ENCODE peak calls at places on chromosome 14, in seven cellular contexts. G is AG20443; N is activated CD8-positive, alpha-beta T cell treated with anti-CD3 and anti-CD28 coated beads for 36 hours; W is M059J; H is stimulated activated naive CD4-positive, alpha-beta T cell; K is effector memory CD4-positive, alpha-beta T cell; M is BJ. U is an unnamed sample.

GRCh38 chr14:75123991-75124390 is 2.9 kb downstream of the NEK9 start:
- DNase-seq in K (no peak), N (peak), H (no peak), W (peak), G (peak), M (no peak), U (peak)

GRCh38 chr14:104547998-104548700 is 31.4 kb upstream of the C14orf180 start:
- DNase-seq in M (no peak), W (no peak), K (no peak), H (no peak), N (no peak), G (no peak), U (no peak)

GRCh38 chr14:96274122-96274910 is 18.3 kb downstream of the BDKRB1 start:
- DNase-seq in K (no peak), W (no peak), G (peak), H (no peak), N (no peak), M (peak), U (peak)

GRCh38 chr14:102088012-102088792 is 1.4 kb upstream of the HSP90AA1 start:
- DNase-seq in N (peak), W (no peak), H (peak), K (peak), G (peak), M (no peak), U (no peak)

GRCh38 chr14:50047274-50047676 is 69.1 kb downstream of the VCPKMT start:
- DNase-seq in G (no peak), W (no peak), K (no peak), N (no peak), M (no peak), H (no peak), U (no peak)

GRCh38 chr14:65096323-65097089 is 5.8 kb downstream of the MAX start:
- DNase-seq in W (peak), H (no peak), M (no peak), K (no peak), N (no peak), G (no peak), U (peak)

GRCh38 chr14:91115986-91116385 is 2.1 kb downstream of the DGLUCY start:
- DNase-seq in M (no peak), H (no peak), K (no peak), W (peak), N (no peak), G (no peak), U (peak)

GRCh38 chr14:53358166-53358565 is 205.0 kb upstream of the DDHD1 start:
- DNase-seq in N (no peak), K (no peak), G (no peak), M (no peak), H (no peak), W (no peak), U (no peak)

GRCh38 chr14:106625181-106625580 is 1098.8 kb downstream of the TMEM121 start:
- DNase-seq in N (no peak), M (no peak), G (no peak), K (no peak), H (no peak), W (no peak), U (no peak)

GRCh38 chr14:76373456-76373855 is 2.5 kb upstream of the ESRRB start:
- DNase-seq in G (no peak), W (no peak), M (no peak), K (no peak), H (no peak), N (no peak), U (no peak)

GRCh38 chr14:93090826-93091583 is 24.7 kb downstream of the ITPK1 start:
- DNase-seq in H (no peak), M (no peak), N (no peak), W (no peak), K (no peak), G (peak), U (no peak)

GRCh38 chr14:58488550-58488949 is 61.0 kb downstream of the KIAA0586 start:
- DNase-seq in K (no peak), W (peak), N (peak), H (no peak), G (peak), M (no peak), U (peak)

GRCh38 chr14:54920052-54920451 is 17.4 kb upstream of the GCH1 start:
- DNase-seq in N (no peak), K (no peak), M (no peak), H (no peak), W (no peak), G (no peak), U (no peak)

GRCh38 chr14:101193126-101193844 is 289.8 kb upstream of the RTL1 start:
- DNase-seq in K (no peak), N (no peak), W (no peak), G (no peak), M (no peak), H (no peak), U (no peak)

GRCh38 chr14:104291123-104292000 is 153.0 kb downstream of the KIF26A start:
- DNase-seq in W (no peak), G (no peak), K (no peak), H (no peak), N (no peak), M (no peak), U (no peak)

GRCh38 chr14:53038629-53039028 is 87.8 kb upstream of the FERMT2 start:
- DNase-seq in K (no peak), H (no peak), M (no peak), W (no peak), N (no peak), G (no peak), U (no peak)

GRCh38 chr14:103578401-103579075 is 15.8 kb downstream of the COA8 start:
- DNase-seq in W (no peak), K (no peak), G (no peak), H (no peak), M (no peak), N (no peak), U (no peak)

GRCh38 chr14:65228436-65228835 is 126.1 kb upstream of the MAX start:
- DNase-seq in N (no peak), M (no peak), W (peak), H (no peak), G (no peak), K (no peak), U (no peak)

GRCh38 chr14:101187816-101188570 is 284.5 kb upstream of the RTL1 start:
- DNase-seq in G (no peak), H (no peak), K (no peak), M (no peak), N (no peak), W (no peak), U (no peak)

GRCh38 chr14:28777773-28778606 is 11.4 kb downstream of the FOXG1 start:
- DNase-seq in K (no peak), H (no peak), M (no peak), W (no peak), G (no peak), N (no peak), U (no peak)

GRCh38 chr14:102215071-102215470 is 75.4 kb downstream of the WDR20 start:
- DNase-seq in H (no peak), M (no peak), K (no peak), G (peak), W (peak), N (no peak), U (peak)

GRCh38 chr14:24269368-24269767 is 2.0 kb downstream of the RABGGTA start:
- DNase-seq in W (no peak), M (no peak), N (no peak), K (no peak), G (no peak), H (no peak), U (no peak)

GRCh38 chr14:60094306-60094897 is 2.7 kb downstream of the PCNX4 start:
- DNase-seq in N (peak), M (no peak), G (peak), W (peak), K (no peak), H (no peak), U (peak)

GRCh38 chr14:36524874-36525745 is 5.1 kb upstream of the NKX2-1 start:
- DNase-seq in K (no peak), G (no peak), H (no peak), W (no peak), M (no peak), N (peak), U (no peak)

GRCh38 chr14:39841088-39841487 is 408.9 kb upstream of the FBXO33 start:
- DNase-seq in G (no peak), W (peak), K (no peak), N (no peak), M (no peak), H (no peak), U (no peak)

GRCh38 chr14:91367173-91368171 is 50.1 kb downstream of the CCDC88C start:
- DNase-seq in K (peak), H (peak), W (peak), G (no peak), M (no peak), N (peak), U (peak)

GRCh38 chr14:93832665-93833064 is 44.4 kb upstream of the PRIMA1 start:
- DNase-seq in N (no peak), K (no peak), G (no peak), W (no peak), M (no peak), H (no peak), U (no peak)

GRCh38 chr14:78291958-78292357 is 121.8 kb downstream of the NRXN3 start:
- DNase-seq in W (no peak), M (no peak), K (no peak), G (no peak), H (no peak), N (no peak), U (no peak)

GRCh38 chr14:54529811-54530210 is 20.1 kb downstream of the CGRRF1 start:
- DNase-seq in M (peak), H (no peak), W (peak), G (no peak), K (no peak), N (no peak), U (peak)

GRCh38 chr14:44529026-44529425 is 21.9 kb upstream of the FSCB start:
- DNase-seq in H (no peak), K (no peak), G (no peak), M (no peak), W (no peak), N (no peak), U (peak)

GRCh38 chr14:81314443-81315175 is 85.5 kb downstream of the STON2 start:
- DNase-seq in K (no peak), W (no peak), H (no peak), N (no peak), G (no peak), M (no peak), U (no peak)

GRCh38 chr14:72518809-72519377 is 375.0 kb downstream of the DPF3 start:
- DNase-seq in G (no peak), M (no peak), H (peak), N (peak), K (no peak), W (no peak), U (no peak)

GRCh38 chr14:61860294-61860918 is 98.2 kb downstream of the SNAPC1 start:
- DNase-seq in K (no peak), G (peak), W (peak), M (no peak), H (peak), N (peak), U (peak)